ENCODE peak calls at places on chromosomes 1 and 21, in eight cellular contexts. Z is lung, N is GM13976, R is upper lobe of right lung, C is HFF-Myc, V is B cell, Y is astrocyte, A is progenitor cell of endocrine pancreas. P is an unnamed sample.

GRCh38 chr1:228275154-228275434 is 67.2 kb downstream of the OBSCN start:
- DNase-seq in N (no peak), Y (no peak), R (no peak), A (no peak), Z (no peak), C (no peak), V (no peak), P (peak; percentile 4)

GRCh38 chr21:46148106-46148505 is 7.3 kb downstream of the FTCD start:
- DNase-seq in R (no peak), V (no peak), Y (no peak), C (no peak), N (no peak), Z (no peak), A (no peak), P (no peak)

GRCh38 chr1:153789478-153790148 is 14.4 kb downstream of the SLC27A3 start:
- DNase-seq in Y (no peak), A (no peak), C (no peak), Z (no peak), V (no peak), R (no peak), N (no peak), P (no peak)

GRCh38 chr1:242034393-242034792 is 35.5 kb upstream of the MAP1LC3C start:
- DNase-seq in R (no peak), Z (no peak), N (no peak), V (no peak), Y (no peak), C (no peak), A (no peak), P (no peak)

GRCh38 chr1:211870156-211870555 is 39.6 kb upstream of the LPGAT1 start:
- DNase-seq in C (no peak), R (no peak), Z (no peak), Y (peak; percentile 14), N (no peak), A (no peak), V (no peak), P (peak; percentile 11)

GRCh38 chr21:27954806-27955205 is 987.9 kb upstream of the ADAMTS5 start:
- DNase-seq in N (no peak), C (peak; percentile 56), Z (no peak), R (no peak), V (no peak), A (no peak), Y (peak; percentile 55), P (peak; percentile 23)

GRCh38 chr1:58799650-58800049 is 15.8 kb upstream of the JUN start:
- DNase-seq in R (no peak), A (no peak), N (no peak), Z (no peak), V (no peak), Y (no peak), C (no peak), P (no peak)

GRCh38 chr1:48471103-48471502 is 901 bp downstream of the SPATA6 start:
- DNase-seq in Z (no peak), R (no peak), C (no peak), N (no peak), Y (no peak), V (no peak), A (no peak), P (no peak)

GRCh38 chr21:18369115-18369514 is 34.5 kb downstream of the TMPRSS15 start:
- DNase-seq in A (no peak), C (no peak), N (no peak), Z (no peak), R (no peak), V (no peak), Y (no peak), P (no peak)

GRCh38 chr21:44802396-44803153 is 955 bp upstream of the UBE2G2 start:
- DNase-seq in Y (no peak), C (no peak), Z (no peak), A (no peak), V (no peak), N (no peak), R (no peak), P (no peak)

DNA sequence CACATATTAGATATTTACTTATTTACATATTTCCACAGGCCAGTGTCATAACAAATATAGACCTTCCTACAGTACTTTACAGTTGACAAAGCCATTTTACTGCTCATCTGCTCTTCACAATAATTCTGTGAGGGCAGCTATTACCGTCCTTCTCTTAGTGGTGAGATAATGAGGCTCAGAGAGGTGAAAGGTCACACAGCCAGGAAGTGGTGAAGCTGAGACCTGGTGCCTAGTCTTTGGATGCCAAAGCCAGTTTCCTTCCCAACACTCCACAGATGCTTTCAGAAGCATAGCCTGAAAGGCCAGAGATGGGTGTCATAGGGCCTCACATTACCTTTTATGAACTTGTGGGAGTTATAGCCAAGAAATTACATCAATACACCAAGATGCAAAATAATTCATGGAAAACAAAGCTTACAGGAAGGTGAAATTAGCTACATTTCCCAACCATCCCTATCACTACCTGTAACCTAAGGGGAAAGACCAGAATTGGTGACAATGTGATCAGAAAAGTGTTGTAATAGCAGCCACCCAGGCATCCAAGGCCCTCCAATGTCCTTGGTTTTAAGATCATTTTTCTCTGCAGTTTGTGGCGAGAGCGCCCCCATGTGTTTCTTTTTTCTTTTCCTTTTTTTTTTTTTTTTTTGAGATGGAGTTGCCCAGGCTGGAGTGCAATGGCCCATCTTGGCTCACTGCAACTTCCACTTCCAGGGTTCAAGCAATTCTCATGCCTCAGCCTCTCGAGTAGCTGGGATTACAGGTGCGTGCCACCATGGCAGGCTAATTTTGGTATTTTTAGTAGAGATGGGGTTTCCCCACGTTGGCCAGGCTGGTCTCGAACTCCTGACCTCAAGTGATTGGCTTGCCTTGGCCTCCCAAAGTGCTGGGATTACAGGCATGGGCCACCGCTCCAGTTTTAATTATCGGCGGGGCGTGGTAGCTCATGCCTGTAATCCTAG is 26.5 kb upstream of the RPL11 start:
- DNase-seq in R (no peak), Z (no peak), V (no peak), C (no peak), N (peak; percentile 59), Y (no peak), A (no peak), P (peak; percentile 32)
- TF ChIP-seq CTCF in R (peak; percentile 24), Z (no peak), V (peak; percentile 54), C (peak; percentile 46), N (no peak), Y (peak; percentile 41), A (peak; percentile 58), P (peak; percentile 45)

DNA sequence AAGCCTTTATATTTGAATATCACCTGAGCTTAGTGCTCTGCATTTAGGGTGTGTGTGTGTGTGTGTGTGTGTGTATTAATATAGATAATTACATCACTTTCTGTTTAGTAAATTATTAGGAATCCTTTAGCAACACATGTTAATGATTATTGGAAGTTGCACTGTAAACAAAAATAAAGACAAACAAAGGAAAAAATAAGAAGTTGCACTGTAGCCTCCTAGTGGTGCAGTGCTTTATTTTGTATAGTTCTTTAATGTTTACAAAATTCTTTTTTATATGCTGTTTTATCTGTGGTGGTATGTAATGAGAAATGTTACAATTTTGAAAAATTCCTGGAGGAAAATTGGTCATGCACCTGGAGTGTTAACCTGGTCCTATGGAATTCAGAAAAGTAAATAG is 69.2 kb downstream of the UBE4B start:
- DNase-seq in Y (no peak), R (no peak), Z (no peak), A (no peak), V (no peak), N (no peak), C (no peak), P (no peak)
- TF ChIP-seq CTCF in Y (peak; percentile 15), R (no peak), Z (no peak), A (peak; percentile 8), V (no peak), N (no peak), C (no peak), P (peak; percentile 28)

GRCh38 chr1:26826261-26827201 is at the start of gene ZDHHC18:
- DNase-seq in V (peak; percentile 92), C (no peak), A (peak; percentile 68), R (peak; percentile 90), Y (peak; percentile 11), N (peak; percentile 91), Z (peak; percentile 55), P (peak; percentile 44)

GRCh38 chr1:26822737-26823395 is 3.6 kb upstream of the ZDHHC18 start:
- DNase-seq in R (peak; percentile 3), A (no peak), Y (no peak), V (no peak), N (no peak), Z (no peak), C (no peak), P (no peak)

GRCh38 chr1:26824735-26825134 is 1.8 kb upstream of the ZDHHC18 start:
- DNase-seq in N (no peak), C (no peak), Z (no peak), V (no peak), R (no peak), A (no peak), Y (no peak), P (no peak)

GRCh38 chr1:26814893-26815292 is 11.6 kb upstream of the ZDHHC18 start:
- DNase-seq in N (no peak), Y (no peak), R (no peak), V (no peak), A (no peak), C (no peak), Z (no peak), P (no peak)

DNA sequence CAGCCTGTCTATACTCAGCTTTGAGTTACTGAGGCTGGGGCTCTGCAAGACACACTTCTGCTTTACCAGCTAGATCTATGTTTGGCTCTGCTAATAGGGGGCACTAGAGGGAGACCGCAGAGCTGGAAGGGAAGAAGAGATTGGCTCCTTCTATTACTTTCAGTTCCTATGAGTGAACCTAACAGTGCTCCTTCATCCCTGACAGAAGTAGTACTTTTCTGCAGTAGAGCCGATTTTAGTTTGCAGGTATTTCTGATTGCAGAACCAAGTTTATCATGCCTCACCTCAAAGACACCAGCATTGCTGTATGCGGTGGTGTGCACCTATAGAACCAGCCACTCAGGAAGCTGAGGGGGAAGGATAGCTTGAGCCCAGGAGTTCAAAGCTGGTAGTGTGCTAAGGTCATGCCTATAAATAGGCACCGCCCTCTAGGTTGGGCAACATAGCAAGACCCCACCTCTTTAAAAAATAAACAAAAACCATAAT is 5.7 kb upstream of the ZDHHC18 start:
- DNase-seq in A (no peak), Z (no peak), N (peak; percentile 82), V (peak; percentile 89), Y (no peak), R (no peak), C (no peak), P (no peak)
- TF ChIP-seq CTCF in A (no peak), Z (peak; percentile 16), N (peak; percentile 21), V (peak; percentile 73), Y (no peak), R (peak; percentile 36), C (peak; percentile 12), P (no peak)

GRCh38 chr21:36965720-36966065 is 776 bp downstream of the HLCS start:
- DNase-seq in V (no peak), C (no peak), R (no peak), Z (no peak), A (no peak), Y (no peak), N (no peak), P (no peak)
- TF ChIP-seq CTCF in V (no peak), C (no peak), R (no peak), Z (no peak), A (no peak), Y (no peak), N (no peak), P (no peak)

P was measured in AG10803.